ENCODE peak calls at places on chromosome 10, in nine cellular contexts. One of them, this sample, is unnamed.

GRCh38 chr10:74923556-74923955 is 97.2 kb downstream of the KAT6B start:
- DNase-seq in stromal cell of bone marrow: no peak
- DNase-seq in NCI-H187: no peak
- DNase-seq in kidney epithelial cell: no peak
- DNase-seq in HTR-8/SVneo: no peak
- DNase-seq in GM03348: no peak
- DNase-seq in activated CD8-positive, alpha-beta memory T cell treated with anti-CD3 and anti-CD28 coated beads for 24 hours: no peak
- DNase-seq in SW 1271: no peak
- DNase-seq in Kasumi-1: no peak
- DNase-seq in this sample: no peak

GRCh38 chr10:123995082-123995460 is 98.3 kb downstream of the CHST15 start:
- DNase-seq in GM03348: no peak
- DNase-seq in stromal cell of bone marrow: no peak
- DNase-seq in Kasumi-1: no peak
- DNase-seq in activated CD8-positive, alpha-beta memory T cell treated with anti-CD3 and anti-CD28 coated beads for 24 hours: no peak
- DNase-seq in SW 1271: no peak
- DNase-seq in HTR-8/SVneo: no peak
- DNase-seq in kidney epithelial cell: no peak
- DNase-seq in NCI-H187: no peak
- DNase-seq in this sample: no peak

GRCh38 chr10:87093461-87094372 is 926 bp downstream of the GLUD1 start:
- DNase-seq in kidney epithelial cell: no peak
- DNase-seq in HTR-8/SVneo: no peak
- DNase-seq in activated CD8-positive, alpha-beta memory T cell treated with anti-CD3 and anti-CD28 coated beads for 24 hours: peak; percentile 87
- DNase-seq in Kasumi-1: peak; percentile 61
- DNase-seq in GM03348: peak; percentile 62
- DNase-seq in stromal cell of bone marrow: no peak
- DNase-seq in SW 1271: no peak
- DNase-seq in NCI-H187: no peak
- DNase-seq in this sample: peak; percentile 81

GRCh38 chr10:132465889-132466519 is 69.0 kb downstream of the PWWP2B start:
- DNase-seq in GM03348: no peak
- DNase-seq in Kasumi-1: no peak
- DNase-seq in SW 1271: no peak
- DNase-seq in kidney epithelial cell: no peak
- DNase-seq in HTR-8/SVneo: no peak
- DNase-seq in NCI-H187: no peak
- DNase-seq in stromal cell of bone marrow: no peak
- DNase-seq in activated CD8-positive, alpha-beta memory T cell treated with anti-CD3 and anti-CD28 coated beads for 24 hours: no peak
- DNase-seq in this sample: no peak

GRCh38 chr10:110007701-110008517 is at the start of gene ADD3:
- DNase-seq in stromal cell of bone marrow: peak; percentile 88
- DNase-seq in GM03348: peak; percentile 98
- DNase-seq in Kasumi-1: peak; percentile 94
- DNase-seq in HTR-8/SVneo: peak; percentile 91
- DNase-seq in kidney epithelial cell: peak; percentile 41
- DNase-seq in activated CD8-positive, alpha-beta memory T cell treated with anti-CD3 and anti-CD28 coated beads for 24 hours: peak; percentile 96
- DNase-seq in NCI-H187: peak; percentile 92
- DNase-seq in SW 1271: peak; percentile 45
- DNase-seq in this sample: peak; percentile 76

GRCh38 chr10:93680414-93681047 is 21.9 kb downstream of the FRA10AC1 start:
- DNase-seq in HTR-8/SVneo: peak; percentile 28
- DNase-seq in NCI-H187: no peak
- DNase-seq in GM03348: peak; percentile 35
- DNase-seq in Kasumi-1: peak; percentile 78
- DNase-seq in activated CD8-positive, alpha-beta memory T cell treated with anti-CD3 and anti-CD28 coated beads for 24 hours: no peak
- DNase-seq in kidney epithelial cell: no peak
- DNase-seq in SW 1271: no peak
- DNase-seq in stromal cell of bone marrow: peak; percentile 24
- DNase-seq in this sample: peak; percentile 63

GRCh38 chr10:45160266-45160665 is 155.1 kb downstream of the OR13A1 start:
- DNase-seq in Kasumi-1: no peak
- DNase-seq in SW 1271: no peak
- DNase-seq in stromal cell of bone marrow: no peak
- DNase-seq in activated CD8-positive, alpha-beta memory T cell treated with anti-CD3 and anti-CD28 coated beads for 24 hours: no peak
- DNase-seq in HTR-8/SVneo: no peak
- DNase-seq in NCI-H187: no peak
- DNase-seq in GM03348: no peak
- DNase-seq in kidney epithelial cell: peak; percentile 29
- DNase-seq in this sample: peak; percentile 56

GRCh38 chr10:31187607-31188210 is 131.3 kb upstream of the ZEB1 start:
- DNase-seq in NCI-H187: no peak
- DNase-seq in SW 1271: no peak
- DNase-seq in activated CD8-positive, alpha-beta memory T cell treated with anti-CD3 and anti-CD28 coated beads for 24 hours: no peak
- DNase-seq in Kasumi-1: no peak
- DNase-seq in GM03348: no peak
- DNase-seq in HTR-8/SVneo: no peak
- DNase-seq in stromal cell of bone marrow: no peak
- DNase-seq in kidney epithelial cell: no peak
- DNase-seq in this sample: no peak

GRCh38 chr10:17201165-17202013 is at the start of gene TRDMT1:
- DNase-seq in NCI-H187: peak; percentile 46
- DNase-seq in activated CD8-positive, alpha-beta memory T cell treated with anti-CD3 and anti-CD28 coated beads for 24 hours: peak; percentile 94
- DNase-seq in HTR-8/SVneo: peak; percentile 65
- DNase-seq in kidney epithelial cell: no peak
- DNase-seq in SW 1271: no peak
- DNase-seq in GM03348: peak; percentile 94
- DNase-seq in Kasumi-1: peak; percentile 87
- DNase-seq in stromal cell of bone marrow: peak; percentile 88
- DNase-seq in this sample: peak; percentile 97

GRCh38 chr10:86958109-86958830 is at the start of gene SNCG:
- DNase-seq in activated CD8-positive, alpha-beta memory T cell treated with anti-CD3 and anti-CD28 coated beads for 24 hours: no peak
- DNase-seq in stromal cell of bone marrow: no peak
- DNase-seq in Kasumi-1: no peak
- DNase-seq in NCI-H187: no peak
- DNase-seq in HTR-8/SVneo: no peak
- DNase-seq in SW 1271: no peak
- DNase-seq in kidney epithelial cell: no peak
- DNase-seq in GM03348: no peak
- DNase-seq in this sample: no peak

GRCh38 chr10:14553434-14553833 is 221.3 kb downstream of the FAM107B start:
- DNase-seq in HTR-8/SVneo: no peak
- DNase-seq in SW 1271: no peak
- DNase-seq in activated CD8-positive, alpha-beta memory T cell treated with anti-CD3 and anti-CD28 coated beads for 24 hours: no peak
- DNase-seq in kidney epithelial cell: peak; percentile 71
- DNase-seq in Kasumi-1: peak; percentile 51
- DNase-seq in GM03348: peak; percentile 74
- DNase-seq in NCI-H187: no peak
- DNase-seq in stromal cell of bone marrow: peak; percentile 72
- DNase-seq in this sample: peak; percentile 40

GRCh38 chr10:58951087-58951486 is 225.4 kb upstream of the PHYHIPL start:
- DNase-seq in Kasumi-1: no peak
- DNase-seq in stromal cell of bone marrow: no peak
- DNase-seq in kidney epithelial cell: no peak
- DNase-seq in SW 1271: no peak
- DNase-seq in HTR-8/SVneo: no peak
- DNase-seq in NCI-H187: no peak
- DNase-seq in GM03348: no peak
- DNase-seq in activated CD8-positive, alpha-beta memory T cell treated with anti-CD3 and anti-CD28 coated beads for 24 hours: no peak
- DNase-seq in this sample: no peak

This sample was measured in RKO.